ENCODE peak calls at places on chromosomes 1 and 21, in six cellular contexts. B, R, O, T, P and C are unnamed samples.

GRCh38 chr1:157110686-157111085 is 11.1 kb upstream of the ETV3L start:
- DNase-seq in B (no peak), R (no peak), O (no peak), T (no peak), P (no peak), C (no peak)

GRCh38 chr1:157932082-157932481 is 61.4 kb upstream of the KIRREL1 start:
- DNase-seq in B (no peak), R (no peak), O (no peak), T (no peak), P (no peak), C (no peak)

GRCh38 chr1:50348449-50349241 is 74.6 kb downstream of the DMRTA2 start:
- DNase-seq in B (no peak), R (no peak), O (peak; percentile 77), T (peak; percentile 5), P (peak; percentile 25), C (peak; percentile 70)

GRCh38 chr21:42316891-42317290 is 1.7 kb upstream of the TFF3 start:
- DNase-seq in B (no peak), R (no peak), O (no peak), T (no peak), P (no peak), C (no peak)

GRCh38 chr1:241470361-241470760 is 49.2 kb downstream of the FH start:
- DNase-seq in B (no peak), R (no peak), O (no peak), T (no peak), P (no peak), C (no peak)

GRCh38 chr21:25563399-25564116 is 43.7 kb downstream of the MRPL39 start:
- DNase-seq in B (no peak), R (no peak), O (no peak), T (no peak), P (no peak), C (peak; percentile 48)

GRCh38 chr1:176843352-176844297 is 320.9 kb downstream of the ASTN1 start:
- DNase-seq in B (no peak), R (no peak), O (peak; percentile 18), T (peak; percentile 2), P (no peak), C (peak; percentile 16)

GRCh38 chr1:161139765-161140164 is 7.3 kb upstream of the DEDD start:
- DNase-seq in B (no peak), R (no peak), O (peak; percentile 12), T (no peak), P (no peak), C (peak; percentile 69)

GRCh38 chr1:54579337-54579781 is 31.3 kb downstream of the ACOT11 start:
- DNase-seq in B (no peak), R (no peak), O (no peak), T (no peak), P (no peak), C (no peak)

GRCh38 chr1:40808909-40809308 is 25.3 kb downstream of the KCNQ4 start:
- DNase-seq in B (no peak), R (no peak), O (no peak), T (no peak), P (no peak), C (no peak)